ENCODE peak calls at places on chromosomes 5 and 9, in four cellular contexts. One of them, this sample, is unnamed.

GRCh38 chr5:104611419-104611818 is 1048.8 kb upstream of the NUDT12 start:
- DNase-seq in aorta: no peak
- DNase-seq in neural progenitor cell: no peak
- DNase-seq in hepatocyte: no peak
- DNase-seq in this sample: no peak

GRCh38 chr5:172173771-172174170 is 14.3 kb downstream of the STK10 start:
- DNase-seq in aorta: no peak
- DNase-seq in neural progenitor cell: no peak
- DNase-seq in hepatocyte: no peak
- DNase-seq in this sample: no peak

GRCh38 chr9:136141716-136142415 is 23.2 kb upstream of the TMEM250 start:
- DNase-seq in aorta: no peak
- DNase-seq in neural progenitor cell: no peak
- DNase-seq in hepatocyte: no peak
- DNase-seq in this sample: no peak

GRCh38 chr5:159887050-159887449 is 29.2 kb upstream of the ADRA1B start:
- DNase-seq in aorta: no peak
- DNase-seq in neural progenitor cell: no peak
- DNase-seq in hepatocyte: no peak
- DNase-seq in this sample: no peak

GRCh38 chr9:131278421-131279111 is 2.3 kb upstream of the FAM78A start:
- DNase-seq in aorta: no peak
- DNase-seq in neural progenitor cell: no peak
- DNase-seq in hepatocyte: no peak
- DNase-seq in this sample: no peak

GRCh38 chr5:14726066-14726838 is 61.7 kb downstream of the OTULIN start:
- DNase-seq in aorta: no peak
- DNase-seq in neural progenitor cell: no peak
- DNase-seq in hepatocyte: peak
- DNase-seq in this sample: no peak

GRCh38 chr9:108933231-108933630 is 693 bp downstream of the ELP1 start:
- DNase-seq in aorta: no peak
- DNase-seq in neural progenitor cell: peak
- DNase-seq in hepatocyte: no peak
- DNase-seq in this sample: no peak

GRCh38 chr5:109529520-109529919 is 119.7 kb upstream of the PJA2 start:
- DNase-seq in aorta: no peak
- DNase-seq in neural progenitor cell: no peak
- DNase-seq in hepatocyte: no peak
- DNase-seq in this sample: no peak

GRCh38 chr9:114166103-114166470 is 10.8 kb downstream of the COL27A1 start:
- DNase-seq in aorta: no peak
- DNase-seq in neural progenitor cell: no peak
- DNase-seq in hepatocyte: no peak
- DNase-seq in this sample: no peak

GRCh38 chr9:9752722-9753121 is 860.1 kb downstream of the PTPRD start:
- DNase-seq in aorta: no peak
- DNase-seq in neural progenitor cell: no peak
- DNase-seq in hepatocyte: peak
- DNase-seq in this sample: no peak

GRCh38 chr9:5626727-5627634 is 1.9 kb upstream of the RIC1 start:
- DNase-seq in aorta: no peak
- DNase-seq in neural progenitor cell: no peak
- DNase-seq in hepatocyte: peak
- DNase-seq in this sample: no peak

GRCh38 chr9:89527084-89527483 is 29.2 kb upstream of the SEMA4D start:
- DNase-seq in aorta: no peak
- DNase-seq in neural progenitor cell: no peak
- DNase-seq in hepatocyte: no peak
- DNase-seq in this sample: no peak

GRCh38 chr5:132859889-132860437 is 6.3 kb downstream of the GDF9 start:
- DNase-seq in aorta: no peak
- DNase-seq in neural progenitor cell: no peak
- DNase-seq in hepatocyte: no peak
- DNase-seq in this sample: no peak

GRCh38 chr5:38809388-38810359 is 36.1 kb upstream of the OSMR start:
- DNase-seq in aorta: peak
- DNase-seq in neural progenitor cell: peak
- DNase-seq in hepatocyte: peak
- DNase-seq in this sample: peak

GRCh38 chr9:126113756-126114408 is 212.7 kb upstream of the MVB12B start:
- DNase-seq in aorta: no peak
- DNase-seq in neural progenitor cell: no peak
- DNase-seq in hepatocyte: no peak
- DNase-seq in this sample: peak

GRCh38 chr5:142915840-142916424 is 145.8 kb downstream of the ARHGAP26 start:
- DNase-seq in aorta: no peak
- DNase-seq in neural progenitor cell: peak
- DNase-seq in hepatocyte: peak
- DNase-seq in this sample: no peak

GRCh38 chr9:134283111-134283515 is 43.1 kb upstream of the RXRA start:
- DNase-seq in aorta: peak
- DNase-seq in neural progenitor cell: no peak
- DNase-seq in hepatocyte: peak
- DNase-seq in this sample: peak

GRCh38 chr5:78288246-78288645 is 6.3 kb downstream of the AP3B1 start:
- DNase-seq in aorta: no peak
- DNase-seq in neural progenitor cell: no peak
- DNase-seq in hepatocyte: no peak
- DNase-seq in this sample: no peak

GRCh38 chr5:118405650-118406061 is 582.7 kb downstream of the DTWD2 start:
- DNase-seq in aorta: no peak
- DNase-seq in neural progenitor cell: peak
- DNase-seq in hepatocyte: peak
- DNase-seq in this sample: no peak

GRCh38 chr9:133184971-133185370 is 21.3 kb upstream of the GBGT1 start:
- DNase-seq in aorta: no peak
- DNase-seq in neural progenitor cell: peak
- DNase-seq in hepatocyte: peak
- DNase-seq in this sample: no peak

GRCh38 chr9:110027624-110028023 is 180.3 kb downstream of the C9orf152 start:
- DNase-seq in aorta: no peak
- DNase-seq in neural progenitor cell: peak
- DNase-seq in hepatocyte: no peak
- DNase-seq in this sample: no peak

DNA sequence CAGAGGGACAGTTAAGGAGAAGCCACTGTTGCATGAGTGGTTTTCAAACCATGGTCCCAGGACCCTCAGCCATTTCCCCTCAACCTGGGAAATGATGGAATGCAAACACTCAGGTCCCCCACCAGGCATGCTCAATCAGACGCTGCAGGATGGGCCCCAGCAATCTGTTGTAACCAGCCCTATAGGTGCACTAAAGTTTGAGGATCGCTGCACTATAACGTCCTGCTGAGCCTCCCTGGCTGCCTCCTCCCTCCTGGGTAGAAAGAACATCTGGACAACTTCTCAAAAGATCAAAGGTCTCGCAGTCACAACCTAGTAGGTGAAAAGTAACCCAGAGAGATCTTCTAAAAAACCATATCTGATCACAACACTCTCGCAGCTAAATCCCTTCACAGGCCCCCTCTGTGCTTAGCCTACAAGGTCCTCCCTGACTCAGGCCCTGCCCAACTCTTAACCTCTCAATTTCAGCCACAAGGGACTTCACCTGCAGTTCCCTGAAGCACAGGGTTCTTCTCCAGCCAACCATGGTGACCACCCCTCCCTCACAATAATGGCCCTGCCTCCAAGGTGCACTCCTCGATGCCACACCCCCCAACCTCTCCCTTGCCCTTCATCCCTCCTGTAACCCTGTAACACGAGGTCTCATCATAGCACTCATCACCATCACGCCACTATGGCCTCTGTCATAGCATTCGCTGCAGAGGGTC is 3.5 kb downstream of the SHB start:
- DNase-seq in aorta: no peak
- DNase-seq in neural progenitor cell: no peak
- DNase-seq in hepatocyte: no peak
- DNase-seq in this sample: no peak
- H3K4me3 ChIP-seq in aorta: no peak
- H3K4me3 ChIP-seq in neural progenitor cell: no peak
- H3K4me3 ChIP-seq in hepatocyte: peak
- H3K4me3 ChIP-seq in this sample: peak

DNA sequence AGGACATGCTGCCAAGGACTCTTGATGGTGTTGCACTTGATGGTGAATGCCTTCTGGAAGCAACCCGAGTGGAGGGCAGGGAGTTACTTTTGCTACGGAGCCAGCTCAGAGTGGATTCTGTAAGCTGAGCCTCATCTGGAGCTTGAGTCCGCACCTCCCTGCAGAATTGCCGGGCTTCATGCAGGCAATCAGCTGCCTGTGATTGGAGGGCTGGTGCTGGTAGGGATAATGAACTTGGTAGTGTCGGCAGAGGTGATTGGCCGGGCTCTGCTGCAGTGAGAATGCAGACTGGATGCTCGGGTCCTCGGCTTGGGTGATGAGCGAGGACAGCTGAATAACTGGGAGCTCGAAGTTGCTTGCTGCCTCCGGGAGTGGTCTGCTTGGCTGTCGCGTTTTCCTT is 23.1 kb downstream of the SLC25A25 start:
- DNase-seq in aorta: peak
- DNase-seq in neural progenitor cell: no peak
- DNase-seq in hepatocyte: peak
- DNase-seq in this sample: peak
- H3K4me3 ChIP-seq in aorta: no peak
- H3K4me3 ChIP-seq in neural progenitor cell: no peak
- H3K4me3 ChIP-seq in hepatocyte: no peak
- H3K4me3 ChIP-seq in this sample: peak

DNA sequence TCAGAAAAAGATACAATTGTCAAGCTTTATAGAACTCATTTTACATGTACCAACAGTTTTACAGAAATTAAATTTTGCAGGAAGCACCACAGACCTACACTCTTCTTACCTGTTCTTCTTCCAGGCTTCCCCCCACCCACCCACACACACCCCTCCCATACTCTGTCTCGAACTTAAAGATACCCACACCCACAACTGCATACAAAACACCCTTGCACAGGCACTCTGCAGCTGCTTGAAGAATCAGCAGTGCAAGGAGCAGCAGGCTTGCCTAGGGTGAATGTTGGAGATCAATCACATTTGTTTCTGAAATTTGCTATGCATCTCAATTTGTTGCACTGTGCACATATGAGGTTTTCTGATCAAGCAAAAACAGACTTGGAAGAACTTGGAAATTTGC is 77.5 kb upstream of the TGFBR1 start:
- DNase-seq in aorta: no peak
- DNase-seq in neural progenitor cell: no peak
- DNase-seq in hepatocyte: no peak
- DNase-seq in this sample: no peak
- H3K4me3 ChIP-seq in aorta: no peak
- H3K4me3 ChIP-seq in neural progenitor cell: no peak
- H3K4me3 ChIP-seq in hepatocyte: no peak
- H3K4me3 ChIP-seq in this sample: no peak

DNA sequence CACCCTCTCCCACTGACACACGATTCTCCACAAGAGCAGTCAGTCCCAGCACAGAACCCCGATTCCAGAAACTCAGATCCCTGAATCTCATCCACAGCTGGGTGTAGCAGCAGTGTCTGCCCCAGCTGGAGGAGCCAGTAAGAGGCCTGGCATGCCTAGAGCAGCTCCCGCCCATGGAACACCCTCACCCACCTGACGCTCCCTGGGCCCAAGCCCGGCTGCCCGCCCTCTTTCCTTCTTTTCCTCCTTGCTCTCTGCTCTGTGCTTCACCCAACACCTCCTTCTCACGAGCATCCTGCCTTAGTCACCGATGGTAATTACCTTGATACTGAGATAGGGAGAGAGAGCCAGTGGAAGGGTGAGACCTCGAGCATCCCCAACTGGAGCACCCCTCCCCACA is 8.7 kb downstream of the PCDH1 start:
- DNase-seq in aorta: peak
- DNase-seq in neural progenitor cell: no peak
- DNase-seq in hepatocyte: no peak
- DNase-seq in this sample: peak
- H3K4me3 ChIP-seq in aorta: no peak
- H3K4me3 ChIP-seq in neural progenitor cell: no peak
- H3K4me3 ChIP-seq in hepatocyte: no peak
- H3K4me3 ChIP-seq in this sample: no peak

GRCh38 chr9:100070642-100071041 is 28.2 kb downstream of the ERP44 start:
- DNase-seq in aorta: no peak
- DNase-seq in neural progenitor cell: no peak
- DNase-seq in hepatocyte: no peak
- DNase-seq in this sample: no peak

GRCh38 chr9:100070071-100070470 is 28.7 kb downstream of the ERP44 start:
- DNase-seq in aorta: no peak
- DNase-seq in neural progenitor cell: no peak
- DNase-seq in hepatocyte: no peak
- DNase-seq in this sample: no peak

GRCh38 chr9:100064872-100065581 is 33.8 kb downstream of the ERP44 start:
- DNase-seq in aorta: no peak
- DNase-seq in neural progenitor cell: no peak
- DNase-seq in hepatocyte: no peak
- DNase-seq in this sample: no peak

GRCh38 chr9:100063185-100063584 is 35.6 kb downstream of the ERP44 start:
- DNase-seq in aorta: no peak
- DNase-seq in neural progenitor cell: no peak
- DNase-seq in hepatocyte: peak
- DNase-seq in this sample: no peak

DNA sequence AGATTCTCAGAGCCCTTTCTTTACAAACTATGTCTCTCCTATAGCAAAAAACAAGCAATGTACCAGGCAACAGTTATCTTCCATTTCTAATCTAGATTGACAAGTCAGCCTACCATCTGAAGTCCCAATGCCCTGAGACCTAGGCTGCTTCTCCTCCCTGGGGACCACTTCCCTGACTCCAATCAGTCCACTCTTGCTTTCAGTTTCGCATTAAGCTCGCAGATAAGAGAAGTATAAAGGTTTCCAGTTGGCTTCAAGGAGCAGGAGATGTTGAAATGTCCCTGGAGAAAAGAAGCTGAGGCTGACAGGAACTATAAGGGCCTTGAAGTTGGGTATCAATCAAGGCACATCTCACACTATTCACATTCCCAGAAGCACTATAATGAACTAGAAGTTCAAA is 32.3 kb downstream of the ERP44 start:
- DNase-seq in aorta: no peak
- DNase-seq in neural progenitor cell: no peak
- DNase-seq in hepatocyte: peak
- DNase-seq in this sample: no peak
- H3K4me3 ChIP-seq in aorta: no peak
- H3K4me3 ChIP-seq in neural progenitor cell: no peak
- H3K4me3 ChIP-seq in hepatocyte: no peak
- H3K4me3 ChIP-seq in this sample: peak

GRCh38 chr9:34374905-34375552 is 1.7 kb downstream of the MYORG start:
- DNase-seq in aorta: no peak
- DNase-seq in neural progenitor cell: peak
- DNase-seq in hepatocyte: peak
- DNase-seq in this sample: peak
- H3K4me3 ChIP-seq in aorta: no peak
- H3K4me3 ChIP-seq in neural progenitor cell: no peak
- H3K4me3 ChIP-seq in hepatocyte: no peak
- H3K4me3 ChIP-seq in this sample: no peak